ENCODE peak calls at places on chromosomes 13 and 19, in four cellular contexts. M, J, V and A are unnamed samples.

GRCh38 chr13:79451500-79451962 is 29.4 kb upstream of the NDFIP2 start:
- DNase-seq in J (no peak), V (peak; percentile 88), M (peak; percentile 72), A (peak; percentile 42)

GRCh38 chr19:39514840-39515550 is at the start of gene SELENOV:
- DNase-seq in M (no peak), V (no peak), J (no peak), A (peak; percentile 83)

GRCh38 chr19:40623403-40624239 is 22.5 kb downstream of the LTBP4 start:
- DNase-seq in J (peak; percentile 86), V (peak; percentile 91), M (no peak), A (peak; percentile 97)

GRCh38 chr13:101838305-101838835 is 385.9 kb downstream of the ITGBL1 start:
- DNase-seq in M (no peak), V (no peak), J (no peak), A (no peak)

GRCh38 chr19:33395561-33396550 is 22.3 kb downstream of the CEBPG start:
- DNase-seq in V (no peak), J (no peak), M (peak; percentile 1), A (no peak)

GRCh38 chr13:97492257-97492656 is 58.3 kb downstream of the RAP2A start:
- DNase-seq in M (no peak), J (no peak), V (no peak), A (no peak)

GRCh38 chr13:113880651-113881611 is 17.1 kb upstream of the GAS6 start:
- DNase-seq in V (no peak), J (no peak), M (no peak), A (no peak)

GRCh38 chr13:21435710-21436151 is 23.4 kb downstream of the ZDHHC20 start:
- DNase-seq in M (peak; percentile 4), V (peak; percentile 50), J (no peak), A (no peak)

GRCh38 chr13:106344318-106344717 is 191.1 kb downstream of the EFNB2 start:
- DNase-seq in M (no peak), J (no peak), V (no peak), A (no peak)

GRCh38 chr19:11674067-11674492 is 64.7 kb downstream of the ZNF823 start:
- DNase-seq in M (no peak), J (no peak), V (no peak), A (peak; percentile 63)

GRCh38 chr19:18290250-18291018 is 9.0 kb upstream of the JUND start:
- DNase-seq in V (no peak), M (peak; percentile 79), J (no peak), A (no peak)

GRCh38 chr19:29623726-29624488 is 17.8 kb downstream of the POP4 start:
- DNase-seq in M (no peak), V (no peak), J (no peak), A (no peak)

GRCh38 chr13:40982772-40983171 is 36.3 kb downstream of the ELF1 start:
- DNase-seq in J (no peak), M (peak; percentile 34), V (no peak), A (no peak)

GRCh38 chr19:32404213-32404938 is 1.2 kb upstream of the DPY19L3 start:
- DNase-seq in V (no peak), M (no peak), J (no peak), A (peak; percentile 33)

GRCh38 chr19:34224996-34225658 is 29.2 kb upstream of the GARRE1 start:
- DNase-seq in J (no peak), V (no peak), M (no peak), A (no peak)

GRCh38 chr13:97364031-97364430 is 69.9 kb upstream of the RAP2A start:
- DNase-seq in M (no peak), J (no peak), V (no peak), A (no peak)

GRCh38 chr13:91384891-91385290 is 13.5 kb upstream of the GPC5 start:
- DNase-seq in V (no peak), J (no peak), M (no peak), A (no peak)

GRCh38 chr19:54439174-54439851 is 9.7 kb upstream of the LENG8 start:
- DNase-seq in M (no peak), V (no peak), J (no peak), A (peak; percentile 83)

GRCh38 chr13:47112205-47112896 is 215.5 kb upstream of the HTR2A start:
- DNase-seq in M (no peak), V (no peak), J (no peak), A (peak; percentile 53)

GRCh38 chr13:79427265-79427664 is 21.2 kb upstream of the RBM26 start:
- DNase-seq in M (no peak), V (peak; percentile 17), J (no peak), A (no peak)

GRCh38 chr19:1069009-1069779 is 2.2 kb downstream of the ARHGAP45 start:
- DNase-seq in J (no peak), V (no peak), M (peak; percentile 72), A (no peak)

GRCh38 chr19:12665281-12665573 is 1.3 kb downstream of the MAN2B1 start:
- DNase-seq in M (peak; percentile 30), V (no peak), J (no peak), A (no peak)

GRCh38 chr19:5434970-5435641 is 20.1 kb upstream of the ZNRF4 start:
- DNase-seq in J (no peak), V (peak; percentile 61), M (no peak), A (no peak)

GRCh38 chr19:16611121-16611520 is 16.9 kb downstream of the MED26 start:
- DNase-seq in M (no peak), J (no peak), V (no peak), A (no peak)

GRCh38 chr13:32955881-32956594 is 60.2 kb upstream of the KL start:
- DNase-seq in V (peak; percentile 89), J (no peak), M (no peak), A (no peak)

GRCh38 chr13:57138988-57139387 is 1.7 kb upstream of the PRR20A start:
- DNase-seq in V (no peak), J (no peak), M (no peak), A (no peak)

GRCh38 chr19:8631425-8631819 is 989 bp downstream of the NFILZ start:
- DNase-seq in J (no peak), V (no peak), M (no peak), A (no peak)

GRCh38 chr19:29714953-29715694 is at the start of gene C19orf12:
- DNase-seq in M (peak; percentile 37), V (peak; percentile 3), J (peak; percentile 54), A (no peak)

GRCh38 chr19:48656840-48657474 is 11.0 kb upstream of the CA11 start:
- DNase-seq in V (no peak), J (no peak), M (no peak), A (no peak)

GRCh38 chr13:100825551-100825950 is 151.0 kb upstream of the TMTC4 start:
- DNase-seq in M (no peak), V (no peak), J (no peak), A (no peak)

GRCh38 chr19:21604351-21604926 is 99.0 kb downstream of the ZNF429 start:
- DNase-seq in J (no peak), V (peak; percentile 10), M (no peak), A (no peak)

GRCh38 chr19:903266-903797 is 9.7 kb downstream of the R3HDM4 start:
- DNase-seq in M (no peak), J (peak; percentile 85), V (no peak), A (no peak)

GRCh38 chr13:53272873-53273272 is 244.3 kb downstream of the OLFM4 start:
- DNase-seq in M (no peak), J (no peak), V (no peak), A (no peak)

GRCh38 chr19:42926781-42927180 is 9.1 kb upstream of the PSG6 start:
- DNase-seq in M (no peak), V (no peak), J (no peak), A (no peak)

GRCh38 chr13:90414691-90415596 is 932.5 kb upstream of the MIR17HG start:
- DNase-seq in V (peak; percentile 52), M (no peak), J (no peak), A (no peak)

GRCh38 chr19:19461671-19462622 is 53.4 kb downstream of the TSSK6 start:
- DNase-seq in J (peak; percentile 74), V (no peak), M (no peak), A (peak; percentile 97)

GRCh38 chr19:46381746-46382345 is 31.5 kb downstream of the CCDC8 start:
- DNase-seq in V (no peak), M (no peak), J (no peak), A (peak; percentile 8)